ENCODE peak calls at places on chromosomes 7 and 10, in five cellular contexts. K, Y, S, G and H are unnamed samples.

GRCh38 chr7:157139142-157140117 is 704 bp downstream of the UBE3C start:
- DNase-seq in K (no peak), Y (no peak), S (no peak), G (no peak), H (no peak)

GRCh38 chr10:132591166-132591971 is 53.8 kb downstream of the INPP5A start:
- DNase-seq in K (no peak), Y (no peak), S (peak), G (peak), H (no peak)

GRCh38 chr10:73940634-73941221 is 29.8 kb downstream of the PLAU start:
- DNase-seq in K (no peak), Y (peak), S (peak), G (peak), H (no peak)

GRCh38 chr10:43199088-43199683 is 60.9 kb downstream of the CSGALNACT2 start:
- DNase-seq in K (no peak), Y (no peak), S (no peak), G (no peak), H (no peak)

GRCh38 chr7:142587578-142588191 is 161.6 kb upstream of the PRSS1 start:
- DNase-seq in K (peak), Y (peak), S (peak), G (peak), H (no peak)

GRCh38 chr10:109883859-109884771 is 39.2 kb downstream of the XPNPEP1 start:
- DNase-seq in K (no peak), Y (peak), S (peak), G (peak), H (peak)

GRCh38 chr10:1654811-1655356 is 82.4 kb downstream of the ADARB2 start:
- DNase-seq in K (no peak), Y (no peak), S (no peak), G (no peak), H (no peak)

GRCh38 chr7:44720301-44720700 is 28.3 kb upstream of the ZMIZ2 start:
- DNase-seq in K (no peak), Y (no peak), S (no peak), G (no peak), H (no peak)

GRCh38 chr10:88120075-88120474 is 256.6 kb downstream of the PTEN start:
- DNase-seq in K (no peak), Y (no peak), S (no peak), G (no peak), H (no peak)

GRCh38 chr10:126551197-126551596 is 119.3 kb downstream of the C10orf90 start:
- DNase-seq in K (no peak), Y (no peak), S (no peak), G (no peak), H (no peak)

DNA sequence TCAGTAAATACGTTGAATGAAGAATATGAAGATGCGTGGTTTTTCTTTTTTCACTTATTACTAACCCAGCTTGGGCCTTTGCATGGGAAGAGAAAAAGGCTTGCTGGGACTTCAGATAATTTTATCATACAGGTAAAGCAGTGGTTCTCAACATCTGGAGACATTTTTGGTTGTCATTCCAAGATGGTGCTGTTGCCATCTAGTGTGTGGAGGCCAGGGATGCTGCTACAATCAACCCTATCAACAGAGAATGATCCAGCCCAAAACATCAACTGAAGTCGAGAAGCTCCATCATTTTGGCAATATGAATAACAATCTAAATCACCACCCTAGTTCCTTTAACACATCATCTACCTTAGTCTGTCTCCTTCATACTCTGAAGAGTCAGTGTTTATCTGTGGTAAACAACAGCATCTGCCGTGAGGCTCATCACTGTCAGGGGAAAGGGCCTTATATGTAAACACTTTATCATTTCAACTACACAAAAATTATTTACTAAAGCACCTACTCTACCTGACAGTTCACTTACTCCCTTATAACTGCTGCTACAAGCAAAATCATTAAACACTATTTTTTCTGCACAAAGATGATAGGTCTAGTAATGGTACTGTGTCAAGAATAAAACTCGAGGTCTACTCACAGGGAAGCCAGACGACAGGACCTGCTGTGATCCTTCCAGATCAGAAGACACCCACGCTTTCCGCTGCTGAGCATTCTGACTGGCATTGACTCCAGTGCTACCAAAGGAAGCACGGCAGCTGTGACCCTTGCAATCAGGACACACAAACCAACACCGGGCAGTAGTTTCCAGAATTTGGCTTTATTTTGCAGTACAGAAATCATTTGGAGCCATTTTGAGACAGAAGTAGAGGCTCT is 48.6 kb downstream of the GDI2 start:
- DNase-seq in K (no peak), Y (no peak), S (no peak), G (no peak), H (no peak)
- TF ChIP-seq POLR2AphosphoS5 in K (no peak), Y (no peak), S (peak), G (no peak), H (no peak)

DNA sequence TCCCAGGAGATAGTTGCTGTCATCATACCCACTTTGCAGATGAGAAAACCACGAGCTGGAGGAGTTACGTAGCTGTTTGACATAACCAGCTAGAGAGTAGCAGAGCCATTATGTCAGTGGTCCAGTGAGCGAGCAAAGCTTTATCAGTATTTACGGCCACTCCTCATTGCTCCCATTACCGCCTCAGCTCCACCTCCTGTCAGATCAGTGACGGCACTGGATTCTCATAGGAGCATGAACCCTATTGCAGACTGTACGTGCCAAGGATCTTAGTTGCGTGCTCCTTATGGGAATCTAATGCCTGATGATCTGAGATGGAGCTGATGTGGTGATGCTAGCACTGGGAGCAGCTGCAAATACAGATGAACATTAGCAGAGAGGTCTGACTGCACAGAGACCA is 9.2 kb upstream of the SFMBT2 start:
- DNase-seq in K (no peak), Y (no peak), S (no peak), G (no peak), H (no peak)
- H3K9ac ChIP-seq in K (no peak), Y (no peak), S (no peak), G (no peak), H (no peak)

GRCh38 chr7:1321411-1322239 is 89.0 kb downstream of the UNCX start:
- DNase-seq in K (no peak), Y (no peak), S (no peak), G (no peak), H (no peak)

GRCh38 chr7:1324028-1324900 is 91.6 kb downstream of the UNCX start:
- DNase-seq in K (no peak), Y (no peak), S (peak), G (no peak), H (no peak)

GRCh38 chr7:1325246-1325645 is 92.6 kb downstream of the UNCX start:
- DNase-seq in K (no peak), Y (no peak), S (no peak), G (no peak), H (no peak)

GRCh38 chr7:1322240-1323110 is 89.8 kb downstream of the UNCX start:
- DNase-seq in K (no peak), Y (no peak), S (no peak), G (no peak), H (no peak)

GRCh38 chr7:1323178-1324027 is 90.7 kb downstream of the UNCX start:
- DNase-seq in K (no peak), Y (no peak), S (no peak), G (no peak), H (no peak)
- TF ChIP-seq EZH2 in K (no peak), Y (no peak), S (peak), G (no peak), H (no peak)

GRCh38 chr10:59508296-59508695 is 145.9 kb upstream of the FAM13C start:
- DNase-seq in K (no peak), Y (peak), S (no peak), G (no peak), H (no peak)

GRCh38 chr10:59512951-59513350 is 150.6 kb upstream of the FAM13C start:
- DNase-seq in K (no peak), Y (no peak), S (no peak), G (no peak), H (no peak)

GRCh38 chr10:59517961-59518360 is 155.6 kb upstream of the FAM13C start:
- DNase-seq in K (no peak), Y (no peak), S (no peak), G (no peak), H (no peak)

GRCh38 chr10:59508956-59509355 is 146.6 kb upstream of the FAM13C start:
- DNase-seq in K (no peak), Y (no peak), S (no peak), G (no peak), H (no peak)

DNA sequence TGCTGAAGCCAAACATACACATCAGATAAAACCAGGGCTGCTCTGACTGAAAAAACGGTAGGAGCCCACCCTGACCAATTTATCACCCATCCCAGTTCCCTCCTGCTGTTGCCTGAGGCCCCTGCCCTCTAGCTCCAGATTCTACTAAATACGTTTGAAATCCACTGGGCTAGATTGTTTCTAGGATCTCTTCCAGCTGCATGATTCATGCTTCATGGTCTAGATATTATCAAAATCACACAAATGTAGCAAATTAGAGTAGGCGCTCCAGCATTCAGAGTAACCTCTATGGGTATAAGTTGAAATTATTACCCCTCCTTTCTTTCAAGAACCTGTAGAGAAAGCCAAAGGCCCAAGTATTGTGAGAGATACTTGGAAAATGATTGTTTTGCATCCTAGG is 151.2 kb upstream of the FAM13C start:
- DNase-seq in K (no peak), Y (no peak), S (no peak), G (no peak), H (no peak)
- TF ChIP-seq POLR2AphosphoS5 in K (no peak), Y (no peak), S (no peak), G (no peak), H (no peak)

DNA sequence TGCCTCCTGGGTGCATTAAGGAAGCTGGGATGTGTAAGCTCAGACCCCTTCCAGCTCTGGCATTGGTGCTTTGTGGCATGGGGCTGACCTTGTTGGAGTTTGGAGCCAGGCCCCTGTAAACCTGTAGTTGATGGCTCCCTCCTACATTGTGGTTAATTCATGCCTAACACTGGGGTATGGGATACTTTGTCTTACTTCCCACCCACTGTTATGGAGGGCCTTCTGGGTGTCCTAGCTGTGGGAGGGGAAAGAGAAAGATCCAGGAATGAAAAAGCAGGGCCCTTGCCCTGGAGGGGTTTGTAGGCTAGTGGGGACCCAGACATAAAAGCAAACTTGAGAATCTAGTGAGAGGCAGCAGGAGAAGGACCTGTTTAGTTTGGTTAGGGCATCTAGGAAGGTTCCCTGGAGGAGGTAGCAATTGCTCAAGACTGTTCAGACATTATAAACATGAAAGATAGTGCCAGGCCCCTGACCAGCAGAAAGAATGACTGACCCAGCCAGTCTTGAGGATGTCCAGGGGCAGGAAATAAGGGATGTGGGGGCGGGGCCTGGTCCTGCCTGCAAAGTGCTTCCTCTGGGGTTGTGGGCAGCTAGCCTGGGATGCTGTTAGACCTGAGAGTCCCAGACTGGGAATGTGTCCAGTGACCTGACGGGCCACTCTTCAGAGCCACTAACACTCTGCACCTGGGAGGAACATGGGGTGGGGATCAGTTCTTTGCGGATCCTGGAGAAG is 6.6 kb downstream of the ADAMTS14 start:
- DNase-seq in K (no peak), Y (no peak), S (no peak), G (no peak), H (no peak)
- H3K9ac ChIP-seq in K (no peak), Y (no peak), S (no peak), G (no peak), H (no peak)

DNA sequence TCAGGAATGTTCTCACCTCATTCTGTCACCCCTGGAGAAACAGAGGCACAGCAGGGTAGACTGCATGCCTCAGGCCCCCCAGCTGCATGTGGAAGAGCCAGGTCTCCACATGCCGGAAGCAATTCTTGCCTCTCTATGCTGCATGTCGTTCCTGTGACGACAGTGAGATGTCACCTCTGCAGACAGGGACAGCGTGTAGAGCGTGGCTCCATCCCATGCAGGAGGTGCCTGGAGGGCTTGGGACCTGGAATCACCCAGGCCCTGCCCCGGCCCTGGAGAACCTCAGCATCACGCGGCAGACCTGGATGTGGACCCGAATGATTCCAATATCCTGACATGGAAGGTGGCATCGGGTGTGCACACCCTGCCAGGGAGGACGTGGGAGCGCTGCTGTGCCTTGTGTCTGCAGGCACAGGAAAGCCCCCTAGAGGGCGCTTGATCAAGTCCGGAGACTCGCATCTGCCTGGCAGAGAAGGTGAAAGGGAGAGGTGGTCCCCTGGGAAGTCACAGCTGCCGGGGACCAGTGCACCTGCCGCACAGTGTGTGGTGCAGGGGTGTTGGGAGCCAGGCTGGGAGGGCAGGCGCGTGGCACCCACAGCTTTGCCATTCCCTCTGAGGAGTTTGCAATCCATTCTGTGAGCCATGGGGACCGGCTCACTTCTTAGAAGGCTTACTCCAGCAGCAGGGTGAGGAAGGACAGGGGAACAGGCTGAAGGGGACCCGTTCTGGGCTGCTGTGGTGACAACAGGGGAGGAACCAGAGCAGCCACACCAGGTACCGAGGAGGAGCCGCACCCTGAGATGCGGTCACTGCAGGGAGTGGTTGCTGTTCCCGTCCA is 45.3 kb upstream of the EN2 start:
- DNase-seq in K (no peak), Y (peak), S (peak), G (peak), H (no peak)
- TF ChIP-seq EZH2 in K (no peak), Y (no peak), S (no peak), G (no peak), H (no peak)

GRCh38 chr10:80447618-80448190 is 6.4 kb upstream of the TSPAN14 start:
- DNase-seq in K (no peak), Y (no peak), S (no peak), G (no peak), H (no peak)
- TF ChIP-seq POLR2AphosphoS5 in K (no peak), Y (no peak), S (no peak), G (no peak), H (no peak)

DNA sequence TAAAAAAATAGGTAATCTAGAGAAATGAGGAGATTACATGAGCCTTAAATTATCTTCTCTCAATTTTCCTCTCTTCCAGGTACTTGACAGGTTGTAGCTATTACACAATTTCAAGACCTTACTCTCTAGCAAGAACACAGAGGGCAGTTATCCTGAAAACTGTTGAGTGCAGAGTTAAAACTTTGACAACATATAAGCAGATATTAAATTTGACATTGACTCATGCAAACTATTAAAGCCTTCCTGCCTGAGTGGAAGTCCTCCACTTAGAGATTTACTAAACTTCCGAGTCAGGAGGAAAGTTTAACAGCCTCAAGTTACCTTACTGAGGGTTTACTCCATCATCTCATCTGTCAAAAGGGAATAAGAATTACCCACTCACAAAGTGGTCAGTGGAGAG is 73.5 kb upstream of the ARID5B start:
- DNase-seq in K (no peak), Y (no peak), S (no peak), G (no peak), H (no peak)
- H3K9ac ChIP-seq in K (no peak), Y (no peak), S (no peak), G (no peak), H (no peak)

GRCh38 chr7:27172388-27172774 is 1.7 kb downstream of the HOXA10 start:
- DNase-seq in K (no peak), Y (no peak), S (peak), G (no peak), H (peak)
- TF ChIP-seq EZH2 in K (no peak), Y (no peak), S (no peak), G (no peak), H (no peak)

GRCh38 chr10:84429926-84430520 is 101.6 kb downstream of the CCSER2 start:
- DNase-seq in K (peak), Y (peak), S (peak), G (peak), H (no peak)

GRCh38 chr10:84423729-84424128 is 95.3 kb downstream of the CCSER2 start:
- DNase-seq in K (no peak), Y (no peak), S (no peak), G (no peak), H (no peak)

GRCh38 chr10:84428711-84429110 is 100.3 kb downstream of the CCSER2 start:
- DNase-seq in K (no peak), Y (no peak), S (no peak), G (no peak), H (no peak)

GRCh38 chr10:84427903-84428650 is 99.7 kb downstream of the CCSER2 start:
- DNase-seq in K (no peak), Y (no peak), S (peak), G (peak), H (no peak)

DNA sequence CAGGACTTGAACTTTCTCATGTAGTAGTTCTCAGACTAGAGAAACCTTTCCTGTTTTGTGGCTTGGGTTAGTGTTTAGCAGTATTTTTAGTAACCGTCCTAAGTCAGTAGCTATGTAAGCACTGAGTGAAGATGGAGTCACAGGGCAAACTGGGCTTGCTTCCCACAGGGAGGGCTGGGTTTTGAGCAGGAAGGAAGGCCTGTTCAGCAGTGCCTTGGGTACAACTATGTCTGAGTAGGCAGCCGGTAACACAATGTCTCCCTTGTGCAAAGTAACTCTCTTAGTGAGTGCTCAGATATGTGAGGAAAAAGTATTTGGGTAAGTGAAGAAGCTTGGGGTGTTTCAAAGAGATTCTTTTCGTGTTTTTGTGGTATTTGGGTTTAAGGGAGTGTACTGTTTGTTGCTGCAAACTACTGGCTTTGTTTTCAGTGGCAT is 96.4 kb downstream of the CCSER2 start:
- DNase-seq in K (peak), Y (peak), S (peak), G (peak), H (peak)
- TF ChIP-seq POLR2AphosphoS5 in K (no peak), Y (no peak), S (peak), G (no peak), H (no peak)